ENCODE peak calls at places on chromosomes 11 and 22, in five cellular contexts. J is CD4-positive, alpha-beta T cell; X is activated CD4-positive, alpha-beta T cell treated with anti-CD3 and anti-CD28 coated beads, Interleukin-2, amount 50 U/mL, for 1 hour; Z is EL; Q is psoas muscle. S is an unnamed sample.
A peak's percentile ranks its signal among the peaks of the same experiment; 100 is the strongest.

GRCh38 chr11:89182773-89183172 is 5.1 kb downstream of the TYR start:
- DNase-seq in J (no peak), X (no peak), Z (no peak), Q (no peak), S (peak; percentile 19)

GRCh38 chr11:24748261-24748660 is 251.4 kb downstream of the LUZP2 start:
- DNase-seq in J (no peak), X (no peak), Z (no peak), Q (no peak), S (no peak)

GRCh38 chr22:37165940-37166674 is 16.4 kb upstream of the IL2RB start:
- DNase-seq in J (no peak), X (no peak), Z (no peak), Q (peak; percentile 47), S (no peak)

GRCh38 chr11:40732107-40732506 is 727.3 kb downstream of the LRRC4C start:
- DNase-seq in J (no peak), X (no peak), Z (no peak), Q (no peak), S (no peak)

GRCh38 chr11:117879516-117880480 is 3.3 kb upstream of the FXYD6 start:
- DNase-seq in J (no peak), X (no peak), Z (no peak), Q (no peak), S (no peak)

GRCh38 chr22:49330421-49331222 is 497.1 kb downstream of the BRD1 start:
- DNase-seq in J (no peak), X (no peak), Z (no peak), Q (peak; percentile 14), S (no peak)

GRCh38 chr22:31616315-31616980 is 45.6 kb downstream of the PISD start:
- DNase-seq in J (no peak), X (no peak), Z (no peak), Q (no peak), S (no peak)

GRCh38 chr11:36030707-36031365 is 87.0 kb downstream of the LDLRAD3 start:
- DNase-seq in J (no peak), X (no peak), Z (peak; percentile 70), Q (no peak), S (no peak)

GRCh38 chr11:105269862-105270261 is 130.3 kb upstream of the CARD18 start:
- DNase-seq in J (no peak), X (no peak), Z (no peak), Q (no peak), S (no peak)

GRCh38 chr22:28181332-28181731 is 262.3 kb upstream of the PITPNB start:
- DNase-seq in J (no peak), X (no peak), Z (peak; percentile 60), Q (no peak), S (peak; percentile 27)

GRCh38 chr11:31240340-31240904 is 129.1 kb downstream of the DCDC1 start:
- DNase-seq in J (no peak), X (peak; percentile 3), Z (peak; percentile 27), Q (no peak), S (peak; percentile 83)

GRCh38 chr11:118238397-118238796 is 13.6 kb upstream of the JAML start:
- DNase-seq in J (no peak), X (no peak), Z (no peak), Q (no peak), S (no peak)

GRCh38 chr22:17970205-17970708 is 54.1 kb downstream of the MICAL3 start:
- DNase-seq in J (no peak), X (no peak), Z (peak; percentile 66), Q (no peak), S (peak; percentile 49)

GRCh38 chr11:65424200-65425104 is 1.9 kb downstream of the NEAT1 start:
- DNase-seq in J (peak; percentile 62), X (peak; percentile 66), Z (peak; percentile 60), Q (peak; percentile 76), S (peak; percentile 66)

GRCh38 chr11:78156081-78156844 is 16.8 kb upstream of the ALG8 start:
- DNase-seq in J (no peak), X (no peak), Z (no peak), Q (no peak), S (no peak)

GRCh38 chr11:10407055-10407454 is 48.0 kb upstream of the AMPD3 start:
- DNase-seq in J (no peak), X (no peak), Z (peak; percentile 86), Q (no peak), S (no peak)

GRCh38 chr11:44946268-44946667 is 4.4 kb downstream of the TP53I11 start:
- DNase-seq in J (no peak), X (no peak), Z (no peak), Q (peak; percentile 95), S (no peak)

GRCh38 chr11:59102259-59102765 is 4.7 kb upstream of the FAM111B start:
- DNase-seq in J (peak; percentile 27), X (peak; percentile 48), Z (peak; percentile 62), Q (peak; percentile 57), S (peak; percentile 89)

GRCh38 chr11:11057472-11057854 is 199.6 kb upstream of the ZBED5 start:
- DNase-seq in J (no peak), X (no peak), Z (no peak), Q (no peak), S (no peak)

GRCh38 chr11:57288771-57289579 is 35.8 kb downstream of the TNKS1BP1 start:
- DNase-seq in J (no peak), X (no peak), Z (peak; percentile 77), Q (no peak), S (peak; percentile 81)

GRCh38 chr22:50027639-50028537 is 15.3 kb upstream of the IL17REL start:
- DNase-seq in J (peak; percentile 32), X (peak; percentile 49), Z (no peak), Q (no peak), S (no peak)

GRCh38 chr22:19879248-19879575 is 24.5 kb upstream of the GNB1L start:
- DNase-seq in J (no peak), X (no peak), Z (no peak), Q (no peak), S (no peak)

GRCh38 chr22:43014062-43014875 is 680 bp downstream of the PACSIN2 start:
- DNase-seq in J (peak; percentile 11), X (peak; percentile 27), Z (peak; percentile 56), Q (peak; percentile 74), S (peak; percentile 77)

GRCh38 chr11:16001899-16002426 is 354.4 kb downstream of the SOX6 start:
- DNase-seq in J (no peak), X (no peak), Z (peak; percentile 91), Q (no peak), S (peak; percentile 70)

GRCh38 chr11:119147604-119148333 is 1.1 kb upstream of the ABCG4 start:
- DNase-seq in J (no peak), X (no peak), Z (no peak), Q (no peak), S (peak; percentile 26)

GRCh38 chr11:26849009-26849408 is 127.1 kb upstream of the SLC5A12 start:
- DNase-seq in J (no peak), X (no peak), Z (no peak), Q (peak; percentile 79), S (peak; percentile 21)

GRCh38 chr22:20957691-20958440 is 9.2 kb upstream of the AIFM3 start:
- DNase-seq in J (no peak), X (no peak), Z (peak; percentile 48), Q (peak; percentile 66), S (peak; percentile 56)

GRCh38 chr22:32823024-32823730 is 21.7 kb downstream of the TIMP3 start:
- DNase-seq in J (no peak), X (no peak), Z (peak; percentile 38), Q (no peak), S (peak; percentile 76)

GRCh38 chr11:15053201-15053685 is 20.1 kb upstream of the CALCB start:
- DNase-seq in J (no peak), X (no peak), Z (no peak), Q (no peak), S (no peak)

GRCh38 chr11:19786644-19787043 is 74.0 kb downstream of the NAV2 start:
- DNase-seq in J (no peak), X (no peak), Z (no peak), Q (no peak), S (no peak)

GRCh38 chr22:32541481-32541880 is 66.9 kb downstream of the FBXO7 start:
- DNase-seq in J (no peak), X (no peak), Z (no peak), Q (no peak), S (no peak)

GRCh38 chr11:76810151-76810853 is 27.1 kb downstream of the TSKU start:
- DNase-seq in J (no peak), X (no peak), Z (peak; percentile 50), Q (no peak), S (peak; percentile 37)

GRCh38 chr22:37243402-37244113 is 511 bp downstream of the RAC2 start:
- DNase-seq in J (no peak), X (no peak), Z (no peak), Q (no peak), S (no peak)

GRCh38 chr11:726278-726915 is 20.4 kb downstream of the EPS8L2 start:
- DNase-seq in J (no peak), X (peak; percentile 47), Z (no peak), Q (peak; percentile 64), S (peak; percentile 85)

GRCh38 chr11:87456499-87456898 is 418.8 kb downstream of the TMEM135 start:
- DNase-seq in J (no peak), X (no peak), Z (no peak), Q (no peak), S (no peak)